ENCODE peak calls at places on chromosomes 2 and 18, in eight cellular contexts. J is HAP-1, G is left ventricle myocardium inferior, I is pancreas, H is colonic mucosa, Y is transverse colon, A is SJSA1, D is mesendoderm. N is an unnamed sample.
A peak's percentile ranks its signal among the peaks of the same experiment; 100 is the strongest.

GRCh38 chr2:130183500-130184373 is 1.7 kb downstream of the MZT2B start:
- DNase-seq in D (peak; percentile 73), H (no peak), Y (no peak), J (peak; percentile 2), G (peak; percentile 63), I (peak; percentile 23), A (no peak), N (no peak)

GRCh38 chr2:201148434-201148833 is 32.5 kb downstream of the CFLAR start:
- DNase-seq in A (peak; percentile 25), H (no peak), Y (no peak), D (no peak), G (no peak), I (no peak), J (no peak), N (no peak)

GRCh38 chr2:185221-185620 is 78.6 kb downstream of the SH3YL1 start:
- DNase-seq in G (no peak), D (no peak), H (no peak), J (no peak), Y (no peak), I (no peak), A (no peak), N (no peak)

GRCh38 chr2:69902213-69902922 is 8.6 kb downstream of the SNRNP27 start:
- DNase-seq in G (no peak), D (no peak), Y (peak; percentile 24), H (no peak), J (no peak), A (no peak), I (no peak), N (no peak)

GRCh38 chr18:49018961-49019445 is 68.2 kb upstream of the SMAD7 start:
- DNase-seq in J (no peak), I (peak; percentile 9), G (no peak), H (peak; percentile 15), A (peak; percentile 39), Y (peak; percentile 9), D (no peak), N (no peak)

GRCh38 chr2:26556309-26557243 is 78.7 kb upstream of the OTOF start:
- DNase-seq in H (no peak), Y (no peak), D (no peak), J (no peak), A (no peak), G (no peak), I (no peak), N (no peak)

GRCh38 chr18:60892855-60893254 is 440.4 kb upstream of the CDH20 start:
- DNase-seq in Y (no peak), A (no peak), J (no peak), G (no peak), D (no peak), I (no peak), H (no peak), N (no peak)

GRCh38 chr2:85915606-85916303 is 27.0 kb upstream of the ST3GAL5 start:
- DNase-seq in Y (no peak), J (no peak), G (no peak), H (no peak), I (no peak), A (no peak), D (no peak), N (no peak)

GRCh38 chr2:220079595-220079994 is 452.2 kb downstream of the SLC4A3 start:
- DNase-seq in I (no peak), G (no peak), D (no peak), H (no peak), A (no peak), Y (no peak), J (no peak), N (no peak)

GRCh38 chr2:119549236-119549635 is 5.0 kb downstream of the CFAP221 start:
- DNase-seq in J (no peak), I (peak; percentile 51), H (no peak), Y (no peak), G (no peak), A (no peak), D (no peak), N (no peak)

GRCh38 chr2:218223046-218223445 is 6.1 kb downstream of the ARPC2 start:
- DNase-seq in G (no peak), A (no peak), J (no peak), I (no peak), H (no peak), Y (no peak), D (no peak), N (no peak)

GRCh38 chr2:219001577-219002394 is 8.6 kb upstream of the CRYBA2 start:
- DNase-seq in H (peak; percentile 96), G (no peak), I (peak; percentile 98), J (no peak), D (peak; percentile 56), A (no peak), Y (peak; percentile 91), N (no peak)

GRCh38 chr2:98771771-98772521 is 41.0 kb upstream of the MGAT4A start:
- DNase-seq in J (no peak), A (no peak), G (no peak), I (no peak), H (no peak), Y (no peak), D (no peak), N (no peak)

GRCh38 chr2:24077535-24077877 is 1.4 kb upstream of the SF3B6 start:
- DNase-seq in H (no peak), J (no peak), Y (no peak), D (no peak), A (no peak), G (no peak), I (no peak), N (no peak)

GRCh38 chr2:174338155-174338495 is 3.4 kb downstream of the SP9 start:
- DNase-seq in J (no peak), D (no peak), I (no peak), Y (no peak), A (no peak), H (no peak), G (no peak), N (no peak)
- H3K4me1 ChIP-seq in J (peaks cover 21% of the 10 kb centered on the region), D (peaks cover 3% of the 10 kb centered on the region), I (no peaks in the 10 kb centered on the region), Y (peaks cover 68% of the 10 kb centered on the region), A (peaks cover 17% of the 10 kb centered on the region), H (peaks cover 54% of the 10 kb centered on the region), G (peaks cover 78% of the 10 kb centered on the region), N (peaks cover 19% of the 10 kb centered on the region)

GRCh38 chr2:39120771-39121522 is at the start of gene SOS1:
- DNase-seq in A (peak; percentile 96), D (peak; percentile 97), Y (peak; percentile 98), G (peak; percentile 96), H (peak; percentile 97), I (peak; percentile 95), J (peak; percentile 85), N (peak; percentile 93)

GRCh38 chr2:39123436-39123999 is 2.7 kb upstream of the SOS1 start:
- DNase-seq in Y (no peak), A (no peak), D (no peak), J (no peak), H (no peak), I (no peak), G (no peak), N (no peak)

GRCh38 chr2:39119732-39120520 is 925 bp downstream of the SOS1 start:
- DNase-seq in A (peak; percentile 50), D (peak; percentile 71), J (peak; percentile 45), G (peak; percentile 46), Y (peak; percentile 61), I (peak; percentile 55), H (peak; percentile 62), N (peak; percentile 15)

GRCh38 chr2:39120521-39120770 is 405 bp downstream of the SOS1 start:
- DNase-seq in I (no peak), D (no peak), A (no peak), G (no peak), Y (no peak), H (no peak), J (no peak), N (no peak)

GRCh38 chr2:39121523-39122063 is 742 bp upstream of the SOS1 start:
- DNase-seq in Y (no peak), H (no peak), J (no peak), A (no peak), I (no peak), G (no peak), D (peak; percentile 26), N (no peak)
- H3K4me1 ChIP-seq in Y (peaks cover 36% of the 10 kb centered on the region), H (peaks cover 8% of the 10 kb centered on the region), J (peaks cover 37% of the 10 kb centered on the region), A (peaks cover 28% of the 10 kb centered on the region), I (peaks cover 17% of the 10 kb centered on the region), G (peaks cover 79% of the 10 kb centered on the region), D (peaks cover 5% of the 10 kb centered on the region), N (no peaks in the 10 kb centered on the region)

DNA sequence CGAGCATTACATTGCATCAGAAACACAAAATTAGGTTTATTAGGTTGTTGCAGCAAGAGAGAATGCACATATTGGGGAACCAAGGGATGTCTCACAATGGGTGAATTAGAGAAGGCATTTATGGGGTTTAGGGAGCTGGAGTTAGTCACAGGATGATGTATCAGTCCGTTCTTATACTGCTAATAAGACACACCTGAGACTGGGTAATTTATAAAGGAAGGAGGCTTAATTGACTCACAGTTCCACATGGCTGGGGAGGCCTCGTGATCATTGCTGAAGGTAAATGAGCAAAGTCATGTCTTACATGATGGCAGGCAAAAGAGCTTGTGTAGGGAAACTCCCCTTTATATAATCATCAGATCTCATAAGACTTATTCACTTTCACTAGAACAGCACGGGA is 61.8 kb upstream of the RBMS1 start:
- DNase-seq in H (no peak), J (no peak), I (no peak), Y (no peak), G (no peak), A (no peak), D (no peak), N (no peak)
- H3K4me1 ChIP-seq in H (no peaks in the 10 kb centered on the region), J (peaks cover 4% of the 10 kb centered on the region), I (no peaks in the 10 kb centered on the region), Y (no peaks in the 10 kb centered on the region), G (peaks cover 13% of the 10 kb centered on the region), A (no peaks in the 10 kb centered on the region), D (no peaks in the 10 kb centered on the region), N (no peaks in the 10 kb centered on the region)

GRCh38 chr2:74867841-74868658 is 34.1 kb downstream of the HK2 start:
- DNase-seq in Y (no peak), A (no peak), G (peak; percentile 23), I (peak; percentile 38), H (no peak), D (no peak), J (no peak), N (no peak)
- H3K4me1 ChIP-seq in Y (peaks cover 28% of the 10 kb centered on the region), A (peaks cover 30% of the 10 kb centered on the region), G (peaks cover 40% of the 10 kb centered on the region), I (no peaks in the 10 kb centered on the region), H (peaks cover 31% of the 10 kb centered on the region), D (peaks cover 5% of the 10 kb centered on the region), J (no peaks in the 10 kb centered on the region), N (peaks cover 12% of the 10 kb centered on the region)

GRCh38 chr2:54979645-54980044 is 70.6 kb downstream of the RTN4 start:
- DNase-seq in H (peak; percentile 50), G (no peak), A (no peak), Y (peak; percentile 65), D (peak; percentile 65), I (peak; percentile 85), J (no peak), N (no peak)
- H3K4me1 ChIP-seq in H (no peaks in the 10 kb centered on the region), G (peaks cover 83% of the 10 kb centered on the region), A (peaks cover 12% of the 10 kb centered on the region), Y (peaks cover 14% of the 10 kb centered on the region), D (no peaks in the 10 kb centered on the region), I (peaks cover 63% of the 10 kb centered on the region), J (peaks cover 17% of the 10 kb centered on the region), N (no peaks in the 10 kb centered on the region)